ENCODE peak calls at places on chromosome 9, in five cellular contexts. N, B, W, D and U are unnamed samples.

GRCh38 chr9:109277451-109277850 is 43.4 kb downstream of the EPB41L4B start:
- DNase-seq in N (peak), B (no peak), W (no peak), D (no peak), U (no peak)

GRCh38 chr9:120418315-120418714 is 161.7 kb downstream of the CDK5RAP2 start:
- DNase-seq in N (no peak), B (no peak), W (no peak), D (no peak), U (no peak)

GRCh38 chr9:107281164-107281563 is 1.9 kb upstream of the RAD23B start:
- DNase-seq in N (no peak), B (no peak), W (no peak), D (no peak), U (no peak)

GRCh38 chr9:25261445-25261844 is 416.8 kb downstream of the TUSC1 start:
- DNase-seq in N (no peak), B (no peak), W (no peak), D (no peak), U (no peak)

GRCh38 chr9:83238871-83239624 is 176.1 kb upstream of the RASEF start:
- DNase-seq in N (no peak), B (no peak), W (no peak), D (no peak), U (no peak)

GRCh38 chr9:22855956-22856355 is 409.3 kb downstream of the DMRTA1 start:
- DNase-seq in N (no peak), B (no peak), W (no peak), D (no peak), U (no peak)

GRCh38 chr9:136045595-136046554 is 49.2 kb downstream of the NACC2 start:
- DNase-seq in N (peak), B (no peak), W (no peak), D (peak), U (no peak)

GRCh38 chr9:68631811-68632210 is 73.2 kb upstream of the PIP5K1B start:
- DNase-seq in N (no peak), B (no peak), W (no peak), D (no peak), U (no peak)

GRCh38 chr9:97384406-97385262 is 27.3 kb upstream of the TDRD7 start:
- DNase-seq in N (no peak), B (no peak), W (no peak), D (peak), U (no peak)

GRCh38 chr9:76458903-76459690 is at the start of gene GCNT1:
- DNase-seq in N (peak), B (peak), W (no peak), D (peak), U (peak)

GRCh38 chr9:73133921-73134407 is 17.7 kb upstream of the ANXA1 start:
- DNase-seq in N (no peak), B (peak), W (no peak), D (no peak), U (no peak)

GRCh38 chr9:129305246-129305645 is 127.2 kb upstream of the IER5L start:
- DNase-seq in N (no peak), B (no peak), W (no peak), D (no peak), U (no peak)

GRCh38 chr9:137878146-137878941 is 762 bp downstream of the CACNA1B start:
- DNase-seq in N (peak), B (no peak), W (no peak), D (peak), U (peak)

GRCh38 chr9:131503626-131504465 is 1.1 kb downstream of the POMT1 start:
- DNase-seq in N (no peak), B (peak), W (no peak), D (peak), U (peak)

GRCh38 chr9:94014066-94014654 is 59.0 kb upstream of the BARX1 start:
- DNase-seq in N (no peak), B (peak), W (no peak), D (no peak), U (no peak)

GRCh38 chr9:3980212-3980611 is 319.7 kb downstream of the GLIS3 start:
- DNase-seq in N (no peak), B (no peak), W (no peak), D (no peak), U (no peak)

GRCh38 chr9:83422512-83422911 is 115.7 kb downstream of the FRMD3 start:
- DNase-seq in N (no peak), B (no peak), W (no peak), D (no peak), U (no peak)

GRCh38 chr9:130045657-130046450 is 2.9 kb upstream of the FNBP1 start:
- DNase-seq in N (no peak), B (no peak), W (no peak), D (no peak), U (no peak)

GRCh38 chr9:130186839-130187522 is 14.8 kb downstream of the NCS1 start:
- DNase-seq in N (no peak), B (no peak), W (no peak), D (peak), U (no peak)

GRCh38 chr9:113238859-113239231 is 17.5 kb downstream of the SLC31A1 start:
- DNase-seq in N (no peak), B (no peak), W (no peak), D (no peak), U (no peak)

GRCh38 chr9:137295313-137296213 is 6.5 kb downstream of the NRARP start:
- DNase-seq in N (peak), B (peak), W (no peak), D (peak), U (peak)

GRCh38 chr9:36898621-36899020 is 135.4 kb downstream of the PAX5 start:
- DNase-seq in N (no peak), B (no peak), W (no peak), D (peak), U (no peak)

GRCh38 chr9:133594310-133594709 is 14.9 kb downstream of the FAM163B start:
- DNase-seq in N (peak), B (no peak), W (no peak), D (no peak), U (no peak)
- TF ChIP-seq CTCF in N (no peak), B (no peak), W (no peak), D (no peak), U (no peak)

DNA sequence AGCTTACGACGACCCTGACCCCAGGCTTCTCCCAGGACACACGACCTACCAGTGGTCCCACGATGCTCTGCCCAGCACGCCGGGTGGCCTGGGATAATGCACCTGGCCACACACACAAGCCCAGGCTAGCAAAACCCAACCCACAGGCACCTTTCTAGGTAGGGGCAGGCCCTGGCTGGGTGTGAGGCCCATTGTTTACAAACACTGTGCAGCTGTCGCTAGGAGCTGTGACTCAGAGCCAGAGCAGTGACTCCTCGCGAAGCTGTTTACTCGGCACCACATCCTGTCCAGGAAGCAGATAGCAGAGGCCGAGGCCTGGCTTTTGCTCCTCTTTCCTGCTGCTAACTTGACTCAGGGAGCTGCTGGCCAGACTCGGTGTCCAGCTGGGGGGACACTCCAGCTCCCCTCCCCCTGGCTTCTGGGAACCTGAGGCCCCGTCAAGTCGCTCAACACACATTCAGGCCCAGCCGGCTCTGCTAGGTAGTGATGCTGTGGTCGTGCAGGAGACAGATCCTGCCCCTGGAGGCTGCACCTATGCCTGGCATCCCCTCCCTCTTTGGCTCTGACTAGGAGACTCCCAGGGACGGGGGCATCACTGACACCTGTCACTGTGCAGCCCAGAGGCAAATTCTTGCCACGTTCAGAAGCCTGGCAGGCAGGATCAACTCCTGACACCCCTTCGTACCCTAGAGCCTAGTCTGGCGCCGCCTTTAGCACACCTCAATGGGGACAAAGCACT is 12.8 kb upstream of the RALGDS start:
- DNase-seq in N (peak), B (peak), W (peak), D (peak), U (peak)
- TF ChIP-seq CTCF in N (no peak), B (no peak), W (no peak), D (peak), U (no peak)

GRCh38 chr9:123825337-123825736 is 104.6 kb downstream of the DENND1A start:
- DNase-seq in N (no peak), B (no peak), W (no peak), D (no peak), U (no peak)
- TF ChIP-seq CTCF in N (no peak), B (no peak), W (no peak), D (peak), U (no peak)

GRCh38 chr9:21155501-21155900 is 11.0 kb downstream of the IFNA21 start:
- DNase-seq in N (no peak), B (no peak), W (no peak), D (no peak), U (no peak)

GRCh38 chr9:21153688-21154608 is 12.3 kb upstream of the IFNW1 start:
- DNase-seq in N (no peak), B (peak), W (no peak), D (peak), U (peak)
- TF ChIP-seq CTCF in N (no peak), B (peak), W (no peak), D (peak), U (peak)

DNA sequence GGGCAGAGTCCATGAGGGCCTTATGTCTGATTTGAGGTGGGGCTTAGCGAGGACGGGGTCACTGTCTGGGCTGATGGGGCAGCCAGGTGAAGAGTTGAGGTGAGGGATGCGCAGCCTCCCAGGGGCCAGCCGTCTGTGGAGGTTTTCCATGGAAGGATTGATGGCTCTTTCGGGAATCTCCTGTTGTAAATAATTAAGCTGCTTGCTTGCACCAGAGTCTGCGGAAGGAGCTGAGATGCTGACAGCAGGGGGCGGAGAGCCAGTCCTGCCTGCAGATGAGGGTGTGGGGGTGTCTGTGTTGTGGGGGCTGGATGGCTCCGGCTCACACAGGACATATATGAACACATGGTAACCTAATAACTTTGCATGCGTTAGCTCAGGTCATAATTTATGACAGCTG is 36.6 kb upstream of the SEMA4D start:
- DNase-seq in N (no peak), B (no peak), W (no peak), D (no peak), U (no peak)
- TF ChIP-seq CTCF in N (no peak), B (no peak), W (no peak), D (no peak), U (no peak)

DNA sequence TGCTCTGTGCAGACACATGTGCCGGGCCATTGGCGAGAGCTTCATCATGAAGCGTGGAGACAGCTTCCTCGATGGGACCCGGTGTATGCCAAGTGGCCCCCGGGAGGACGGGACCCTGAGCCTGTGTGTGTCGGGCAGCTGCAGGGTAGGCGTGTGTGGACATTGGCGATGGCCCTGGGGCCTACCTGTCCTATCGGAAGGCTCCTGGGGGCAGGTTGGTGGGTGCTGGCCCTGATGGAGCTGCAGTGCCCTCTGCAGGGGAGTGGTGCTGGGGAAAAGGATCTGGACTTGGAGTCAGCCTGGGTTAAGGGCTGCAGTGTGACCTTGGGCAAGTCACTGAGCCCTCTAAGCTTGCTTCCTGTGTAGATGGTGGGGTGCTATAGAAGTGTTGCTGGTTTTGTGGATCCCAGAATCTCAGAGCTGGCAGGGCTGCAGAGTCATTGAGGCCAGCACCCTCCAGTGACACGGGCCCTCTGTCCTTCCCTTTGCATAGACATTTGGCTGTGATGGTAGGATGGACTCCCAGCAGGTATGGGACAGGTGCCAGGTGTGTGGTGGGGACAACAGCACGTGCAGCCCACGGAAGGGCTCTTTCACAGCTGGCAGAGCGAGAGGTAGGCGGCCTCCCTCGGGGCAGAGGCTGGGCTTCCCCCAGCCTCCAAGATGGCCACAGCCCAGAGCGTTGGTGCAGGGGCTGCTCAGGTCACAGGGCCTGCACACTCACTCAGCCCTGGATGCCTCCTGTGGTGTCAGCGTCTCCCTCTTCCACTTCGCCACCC is 15.8 kb downstream of the ADAMTS13 start:
- DNase-seq in N (no peak), B (peak), W (no peak), D (peak), U (no peak)
- TF ChIP-seq CTCF in N (no peak), B (peak), W (peak), D (peak), U (no peak)

GRCh38 chr9:71628247-71628646 is 140.1 kb downstream of the CEMIP2 start:
- DNase-seq in N (no peak), B (no peak), W (no peak), D (no peak), U (peak)
- TF ChIP-seq CTCF in N (no peak), B (no peak), W (peak), D (peak), U (peak)